ENCODE peak calls at places on chromosome 3, in five cellular contexts. N, D, C, B and H are unnamed samples.

GRCh38 chr3:129428020-129428381 is 435 bp downstream of the EFCAB12 start:
- DNase-seq in C (no peak), D (no peak), N (no peak), B (peak), H (no peak)

GRCh38 chr3:129315386-129315991 is 36.8 kb downstream of the HMCES start:
- DNase-seq in B (peak), D (peak), C (no peak), N (peak), H (peak)

GRCh38 chr3:43298761-43299160 is 12.4 kb downstream of the SNRK start:
- DNase-seq in D (no peak), C (no peak), B (no peak), N (no peak), H (no peak)

GRCh38 chr3:197490098-197490497 is 65.7 kb downstream of the BDH1 start:
- DNase-seq in D (no peak), C (peak), B (no peak), N (no peak), H (no peak)

GRCh38 chr3:54243262-54243931 is 121.0 kb downstream of the CACNA2D3 start:
- DNase-seq in D (peak), B (peak), N (no peak), C (peak), H (no peak)

GRCh38 chr3:44132061-44132460 is 109.6 kb upstream of the TOPAZ1 start:
- DNase-seq in N (no peak), C (no peak), D (no peak), B (no peak), H (no peak)

GRCh38 chr3:55329849-55330248 is 157.3 kb downstream of the WNT5A start:
- DNase-seq in C (peak), N (no peak), B (no peak), D (no peak), H (no peak)

GRCh38 chr3:122315619-122316018 is 9.4 kb upstream of the CSTA start:
- DNase-seq in N (no peak), D (no peak), B (no peak), C (no peak), H (no peak)

GRCh38 chr3:144746631-144747030 is 775.0 kb downstream of the DIPK2A start:
- DNase-seq in N (no peak), D (no peak), C (no peak), B (no peak), H (no peak)

GRCh38 chr3:39138804-39139415 is 14.5 kb downstream of the CSRNP1 start:
- DNase-seq in N (peak), C (no peak), D (peak), B (no peak), H (peak)

GRCh38 chr3:12598890-12599289 is 42.0 kb downstream of the MKRN2 start:
- DNase-seq in N (no peak), B (no peak), C (no peak), D (no peak), H (no peak)

GRCh38 chr3:153245661-153246060 is 83.6 kb downstream of the RAP2B start:
- DNase-seq in C (no peak), D (no peak), N (no peak), B (no peak), H (no peak)

GRCh38 chr3:177932750-177933660 is 603.2 kb upstream of the KCNMB2 start:
- DNase-seq in C (no peak), B (no peak), D (no peak), N (no peak), H (no peak)

GRCh38 chr3:52341123-52341522 is 25.0 kb downstream of the DNAH1 start:
- DNase-seq in N (no peak), B (no peak), D (no peak), C (no peak), H (no peak)

GRCh38 chr3:170502297-170502696 is 83.6 kb downstream of the SLC7A14 start:
- DNase-seq in C (no peak), N (no peak), D (no peak), B (peak), H (peak)

GRCh38 chr3:46709147-46709654 is 8.0 kb downstream of the TMIE start:
- DNase-seq in N (no peak), D (no peak), B (no peak), C (no peak), H (no peak)

GRCh38 chr3:104908761-104909160 is 457.9 kb upstream of the ALCAM start:
- DNase-seq in C (no peak), N (no peak), D (no peak), B (no peak), H (no peak)

GRCh38 chr3:126678691-126679317 is 23.9 kb upstream of the TXNRD3 start:
- DNase-seq in D (no peak), C (no peak), N (peak), B (no peak), H (no peak)

GRCh38 chr3:35677797-35678196 is 38.5 kb downstream of the ARPP21 start:
- DNase-seq in C (no peak), D (no peak), B (no peak), N (no peak), H (no peak)

GRCh38 chr3:4675704-4676103 is 182.6 kb downstream of the ITPR1 start:
- DNase-seq in D (no peak), B (no peak), C (no peak), N (no peak), H (no peak)

GRCh38 chr3:106731230-106731629 is 646.0 kb upstream of the CCDC54 start:
- DNase-seq in B (no peak), C (no peak), D (no peak), N (no peak), H (no peak)

GRCh38 chr3:59816312-59816711 is 766.5 kb upstream of the CFAP20DC start:
- DNase-seq in B (no peak), D (no peak), C (no peak), N (no peak), H (no peak)

GRCh38 chr3:24521306-24522154 is 26.9 kb upstream of the THRB start:
- DNase-seq in C (no peak), B (peak), D (peak), N (peak), H (peak)

GRCh38 chr3:59499954-59500353 is 450.1 kb upstream of the CFAP20DC start:
- DNase-seq in B (no peak), D (no peak), N (no peak), C (no peak), H (no peak)

GRCh38 chr3:11331101-11331500 is 58.9 kb downstream of the ATG7 start:
- DNase-seq in C (no peak), N (no peak), D (no peak), B (no peak), H (no peak)

GRCh38 chr3:42667096-42667522 is 13.6 kb downstream of the ZBTB47 start:
- DNase-seq in B (no peak), C (no peak), N (no peak), D (no peak), H (peak)

GRCh38 chr3:22263042-22263441 is 512.0 kb upstream of the ZNF385D start:
- DNase-seq in B (no peak), C (no peak), N (no peak), D (no peak), H (no peak)

GRCh38 chr3:10771486-10772225 is 44.4 kb upstream of the SLC6A11 start:
- DNase-seq in B (no peak), D (no peak), C (no peak), N (no peak), H (no peak)

GRCh38 chr3:89256882-89257281 is 149.5 kb downstream of the EPHA3 start:
- DNase-seq in B (no peak), N (no peak), C (no peak), D (no peak), H (no peak)

GRCh38 chr3:111541911-111542483 is at the start of gene CD96:
- DNase-seq in D (peak), C (no peak), B (no peak), N (peak), H (no peak)

GRCh38 chr3:37668431-37668830 is 193.2 kb upstream of the CTDSPL start:
- DNase-seq in N (no peak), B (peak), D (no peak), C (no peak), H (peak)

GRCh38 chr3:43034200-43034599 is 55.1 kb downstream of the GASK1A start:
- DNase-seq in B (no peak), N (no peak), C (no peak), D (no peak), H (no peak)

GRCh38 chr3:186644683-186645082 is 4.5 kb downstream of the FETUB start:
- DNase-seq in C (no peak), N (no peak), D (no peak), B (no peak), H (no peak)

GRCh38 chr3:4589475-4590111 is 96.4 kb downstream of the ITPR1 start:
- DNase-seq in C (no peak), D (no peak), B (peak), N (no peak), H (peak)

DNA sequence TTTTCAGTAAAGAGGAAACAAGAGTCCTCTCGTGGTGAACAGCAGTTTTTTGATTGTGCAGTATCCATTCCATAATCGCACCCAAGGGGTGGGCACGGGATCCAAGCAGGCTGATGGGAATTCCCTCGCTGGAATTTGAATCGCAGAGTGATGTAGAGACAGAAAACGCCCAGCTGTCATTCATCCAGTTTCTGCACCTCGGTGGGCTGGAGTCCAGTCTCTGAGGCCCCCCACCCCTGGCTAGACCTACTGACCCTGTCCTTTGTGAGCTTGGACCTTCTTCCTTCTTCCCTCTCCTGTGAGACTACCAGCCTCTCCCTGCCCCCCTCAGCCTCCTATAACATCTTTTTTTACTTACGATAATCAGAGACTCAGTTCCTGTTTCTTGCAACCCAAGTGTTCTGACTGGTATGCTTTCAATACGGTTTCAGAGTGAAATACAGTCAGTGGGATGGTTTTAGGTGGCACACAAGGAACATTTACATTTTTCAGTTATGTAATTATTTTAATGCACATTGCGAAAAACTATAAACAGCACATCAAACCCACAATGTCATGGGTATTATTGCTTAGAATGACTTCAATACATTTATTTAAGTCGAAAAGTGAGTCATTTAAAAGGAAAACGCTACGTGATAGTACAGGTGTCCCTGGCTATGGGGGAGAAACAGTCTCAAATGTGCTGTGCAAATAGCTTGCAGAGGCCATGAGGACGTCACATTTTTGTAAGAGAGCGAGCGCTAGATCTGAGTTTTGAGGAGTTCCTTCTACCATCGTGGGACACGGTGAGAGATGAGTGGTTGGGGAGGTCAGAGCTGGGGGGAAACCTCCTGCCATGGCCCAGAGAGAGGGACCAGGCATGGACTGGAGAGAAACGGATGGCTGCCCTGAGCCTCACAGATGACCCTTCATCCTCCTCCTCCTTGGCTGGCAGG is 37.5 kb upstream of the CHST2 start:
- DNase-seq in C (no peak), B (no peak), N (peak), D (no peak), H (no peak)
- TF ChIP-seq POLR2A in C (no peak), B (no peak), N (no peak), D (no peak), H (no peak)

DNA sequence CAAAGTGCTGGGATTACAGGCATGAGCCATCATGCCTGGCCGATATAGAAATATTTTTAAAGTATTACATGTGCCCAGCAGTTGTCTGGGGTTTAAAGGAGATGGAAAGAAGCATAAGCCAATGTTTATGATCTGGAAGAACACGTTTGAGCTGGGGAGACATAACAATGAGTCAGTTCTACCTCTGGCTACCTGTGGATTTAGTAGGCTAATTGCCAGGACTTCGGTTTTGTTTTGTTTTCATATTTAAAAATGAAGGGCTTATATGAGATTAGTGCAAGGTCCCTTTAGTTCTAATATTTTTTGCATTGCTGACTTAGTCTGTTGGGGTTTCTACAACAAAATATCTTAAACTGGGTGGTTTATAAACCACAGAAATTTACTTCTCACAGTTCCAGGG is 22.9 kb upstream of the TNFSF10 start:
- DNase-seq in N (no peak), D (no peak), C (no peak), B (no peak), H (no peak)
- TF ChIP-seq POLR2A in N (no peak), D (no peak), C (no peak), B (no peak), H (no peak)

DNA sequence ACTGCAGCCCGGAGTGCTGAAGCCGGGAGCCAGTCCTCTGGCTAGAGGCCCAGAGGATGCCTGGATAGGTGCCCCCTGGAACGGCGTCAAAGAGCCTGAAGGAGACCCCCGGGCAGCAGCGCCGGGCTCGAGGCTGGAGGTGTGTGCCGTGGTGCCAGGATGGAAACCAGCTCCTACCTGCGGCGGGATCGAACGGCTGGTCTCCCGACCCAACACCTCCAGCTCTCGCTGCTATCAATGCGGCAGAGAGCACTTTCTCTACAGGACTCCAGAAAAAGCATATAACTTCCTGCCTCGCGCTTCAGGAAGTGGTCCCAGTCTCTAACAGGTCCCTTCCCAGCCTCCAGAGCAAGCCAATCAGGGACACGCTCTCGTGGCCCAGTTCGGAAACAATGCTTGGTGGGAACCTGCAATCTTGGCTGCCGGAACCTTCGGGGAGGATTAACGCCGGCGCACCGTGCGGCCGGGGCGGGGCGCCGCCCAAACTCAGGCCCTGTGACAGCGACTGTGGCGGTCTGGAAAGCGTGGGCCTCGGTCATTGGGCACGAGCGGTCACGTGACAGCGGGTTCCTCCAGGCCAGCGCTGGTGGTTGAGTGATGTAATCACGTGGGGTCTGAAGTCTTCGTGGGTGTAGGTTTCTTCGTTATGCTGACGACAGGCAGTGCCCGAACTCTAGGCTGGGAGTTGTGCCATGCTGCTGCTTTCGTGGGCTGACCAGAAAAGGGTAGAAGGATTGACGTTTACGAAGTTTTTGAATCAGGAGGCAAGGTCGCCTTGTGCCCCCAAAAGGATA is at the start of gene SLC33A1:
- DNase-seq in B (peak), N (peak), C (peak), D (peak), H (peak)
- TF ChIP-seq POLR2A in B (no peak), N (peak), C (peak), D (no peak), H (peak)

GRCh38 chr3:74646094-74646493 is 31.6 kb upstream of the CNTN3 start:
- DNase-seq in B (no peak), C (no peak), N (no peak), D (no peak), H (no peak)

GRCh38 chr3:74639681-74640080 is 25.2 kb upstream of the CNTN3 start:
- DNase-seq in B (no peak), C (no peak), D (no peak), N (no peak), H (no peak)

GRCh38 chr3:74642876-74643275 is 28.4 kb upstream of the CNTN3 start:
- DNase-seq in N (no peak), D (no peak), C (no peak), B (no peak), H (no peak)

GRCh38 chr3:74648102-74648501 is 33.6 kb upstream of the CNTN3 start:
- DNase-seq in C (no peak), B (no peak), N (no peak), D (no peak), H (no peak)

DNA sequence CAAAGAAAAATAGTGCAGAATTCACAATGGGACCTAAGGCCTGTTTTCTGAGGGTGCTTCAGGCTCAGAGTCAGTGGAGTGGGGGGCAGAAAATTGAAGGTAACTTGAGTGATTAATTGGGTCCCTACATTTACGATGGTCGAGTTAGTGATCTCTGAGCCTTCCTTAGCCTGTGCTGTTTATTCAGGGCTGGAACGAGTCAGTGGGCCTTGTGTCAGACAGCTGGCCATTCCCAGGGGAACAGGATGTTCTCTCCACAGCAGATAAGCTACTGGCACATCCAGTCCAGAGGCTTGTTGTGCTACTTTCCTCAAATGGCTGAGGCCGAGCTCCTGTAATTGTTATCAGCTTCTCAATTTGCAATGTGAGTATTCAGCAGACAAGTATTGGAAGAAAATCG is 29.2 kb upstream of the CNTN3 start:
- DNase-seq in N (peak), D (peak), B (peak), C (no peak), H (peak)
- TF ChIP-seq POLR2A in N (no peak), D (no peak), B (no peak), C (no peak), H (no peak)

DNA sequence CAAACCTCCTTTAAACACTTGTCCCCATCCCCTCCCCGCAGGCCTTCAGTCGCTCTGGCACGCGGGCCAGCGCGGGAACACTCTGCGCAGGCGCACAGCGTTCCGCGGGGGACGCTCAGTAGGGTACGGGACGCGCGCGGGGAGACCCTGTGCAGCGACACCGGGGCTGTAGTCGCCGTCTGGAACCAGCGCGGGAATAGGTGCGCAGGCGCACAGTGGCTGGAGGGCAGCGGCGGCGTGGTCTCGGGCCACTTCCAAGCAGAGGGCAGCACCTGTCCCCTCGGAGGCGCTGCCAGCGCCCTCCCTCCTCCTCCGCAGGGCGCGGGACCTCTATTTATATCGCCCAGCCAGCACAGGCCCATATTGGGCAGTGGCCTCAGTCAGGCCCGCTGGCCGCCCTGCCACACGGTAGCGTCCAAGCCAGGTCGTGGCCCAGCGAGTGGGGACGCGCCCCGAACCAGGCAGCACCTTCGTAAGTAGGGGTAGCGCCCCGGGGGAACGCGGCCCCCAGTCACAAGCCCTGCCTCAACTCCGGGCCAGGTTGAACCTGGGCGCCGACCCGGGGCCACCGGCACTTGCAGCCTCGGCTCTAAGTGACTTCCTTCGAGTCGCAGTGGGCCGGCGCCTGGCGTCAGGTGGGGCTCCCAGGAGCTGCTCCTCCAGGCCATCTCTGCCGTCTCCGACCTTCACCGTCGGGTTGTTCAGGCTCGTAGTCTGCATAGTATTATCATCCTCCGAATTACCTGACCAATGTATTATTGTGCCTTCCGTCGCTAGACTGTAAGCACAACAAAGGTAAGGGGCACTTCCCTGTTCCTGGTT is at the start of gene KBTBD12:
- DNase-seq in N (peak), C (no peak), D (peak), B (peak), H (no peak)
- TF ChIP-seq POLR2A in N (peak), C (no peak), D (no peak), B (no peak), H (no peak)

DNA sequence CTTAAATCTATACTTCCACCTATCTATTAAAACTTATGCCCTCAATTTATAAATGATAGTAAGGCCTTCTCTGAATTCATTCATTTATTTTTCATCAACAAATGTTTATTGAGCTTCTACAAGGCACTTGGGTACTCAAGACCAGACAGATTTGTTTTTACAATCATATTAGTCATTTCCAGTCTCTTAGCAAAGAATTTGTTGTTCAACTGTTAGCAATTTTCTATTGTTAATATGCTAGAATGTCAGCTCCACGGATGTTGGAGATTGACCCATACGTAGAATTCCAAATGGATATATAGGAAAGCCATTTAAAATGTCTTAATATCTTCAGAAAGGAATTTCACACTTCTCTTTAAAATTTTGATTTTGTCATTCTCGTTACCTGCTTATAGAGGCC is 36.7 kb downstream of the ZBTB38 start:
- DNase-seq in N (no peak), C (no peak), D (no peak), B (no peak), H (no peak)
- TF ChIP-seq POLR2A in N (no peak), C (no peak), D (no peak), B (no peak), H (no peak)

GRCh38 chr3:134485620-134486576 is at the start of the genes ANAPC13 and CEP63:
- DNase-seq in B (peak), D (peak), C (peak), N (peak), H (peak)
- TF ChIP-seq POLR2A in B (no peak), D (no peak), C (peak), N (peak), H (peak)